ENCODE peak calls at places on chromosomes 7 and 10, in nine cellular contexts. W is NCI-H446; P is NK-92 treated with Interleukin-12 subunit alpha and Interleukin-12 subunit beta, amount 100 ng/mL, for 24 hours; T is C1 segment of cervical spinal cord; X is iris pigment epithelial cell; M is stimulated activated effector memory CD8-positive, alpha-beta T cell treated with anti-CD3 and anti-CD28 coated beads, Interleukin-12 subunit alpha, Interleukin-12 subunit beta, amount 100 ng/mL, for 72 hours; Y is renal cortical epithelial cell; U is mesothelial cell of epicardium; G is ureter. S is an unnamed sample.

GRCh38 chr10:6044651-6045599 is 17.2 kb downstream of the IL2RA start:
- DNase-seq in Y (no peak), G (peak), W (no peak), X (no peak), T (no peak), M (peak), P (no peak), U (no peak), S (no peak)

GRCh38 chr10:7264313-7264741 is 146.5 kb downstream of the SFMBT2 start:
- DNase-seq in U (no peak), W (no peak), G (no peak), T (no peak), X (peak), P (no peak), Y (no peak), M (no peak), S (no peak)

GRCh38 chr7:155322530-155322929 is 24.9 kb downstream of the INSIG1 start:
- DNase-seq in W (no peak), Y (no peak), X (peak), T (no peak), U (no peak), G (no peak), M (no peak), P (no peak), S (no peak)

GRCh38 chr10:71292624-71293445 is 26.2 kb upstream of the SLC29A3 start:
- DNase-seq in Y (no peak), G (no peak), U (no peak), M (no peak), T (no peak), X (no peak), W (no peak), P (no peak), S (no peak)

GRCh38 chr7:25454562-25455031 is 226.3 kb upstream of the NPVF start:
- DNase-seq in W (no peak), G (no peak), Y (no peak), T (no peak), X (no peak), U (no peak), M (no peak), P (no peak), S (peak)

GRCh38 chr10:80199828-80200227 is 5.5 kb downstream of the ANXA11 start:
- DNase-seq in X (peak), T (no peak), G (no peak), U (no peak), P (no peak), M (no peak), Y (peak), W (no peak), S (no peak)

GRCh38 chr10:61902448-61903183 is 1.1 kb downstream of the ARID5B start:
- DNase-seq in Y (peak), P (peak), X (peak), W (no peak), U (peak), G (peak), T (peak), M (no peak), S (no peak)

GRCh38 chr7:46007194-46007593 is 86.1 kb upstream of the IGFBP3 start:
- DNase-seq in Y (no peak), T (no peak), X (peak), P (no peak), G (no peak), W (no peak), M (no peak), U (no peak), S (no peak)

GRCh38 chr10:117549100-117549499 is 6.6 kb downstream of the EMX2 start:
- DNase-seq in M (no peak), Y (no peak), T (no peak), G (no peak), U (no peak), X (peak), P (no peak), W (no peak), S (no peak)

GRCh38 chr7:50497068-50497642 is 47.0 kb upstream of the FIGNL1 start:
- DNase-seq in P (no peak), M (no peak), Y (no peak), T (no peak), W (no peak), G (no peak), X (peak), U (no peak), S (no peak)